ENCODE peak calls at places on chromosomes 13 and 19, in nine cellular contexts. J, N, S, M, K, U, Z, B and F are unnamed samples.

GRCh38 chr13:101492251-101492910 is 39.9 kb downstream of the ITGBL1 start:
- DNase-seq in K (peak; percentile 71), M (no peak), B (no peak), N (peak; percentile 2), S (no peak), U (no peak), Z (no peak), J (peak; percentile 2), F (no peak)

GRCh38 chr13:49935171-49936084 is 712 bp downstream of the SPRYD7 start:
- DNase-seq in Z (peak; percentile 13), S (peak; percentile 65), B (peak; percentile 13), U (no peak), K (peak; percentile 70), M (no peak), N (peak; percentile 46), J (peak; percentile 67), F (peak; percentile 58)

GRCh38 chr19:11131471-11131870 is 24.1 kb downstream of the SPC24 start:
- DNase-seq in N (no peak), M (no peak), J (no peak), K (no peak), B (no peak), U (no peak), Z (no peak), S (peak; percentile 34), F (no peak)

GRCh38 chr19:18099623-18099995 is 2.0 kb downstream of the MAST3 start:
- DNase-seq in M (no peak), S (peak; percentile 32), U (no peak), B (no peak), Z (no peak), J (no peak), K (no peak), N (no peak), F (no peak)

GRCh38 chr19:4689403-4689802 is 19.3 kb upstream of the MYDGF start:
- DNase-seq in K (no peak), Z (no peak), M (no peak), J (no peak), N (no peak), U (no peak), S (no peak), B (no peak), F (no peak)

GRCh38 chr19:33303791-33304759 is 1.7 kb upstream of the CEBPA start:
- DNase-seq in N (no peak), K (no peak), U (no peak), Z (no peak), S (no peak), B (no peak), M (peak; percentile 72), J (peak; percentile 14), F (no peak)

GRCh38 chr13:41052441-41052840 is 8.9 kb upstream of the WBP4 start:
- DNase-seq in B (no peak), S (no peak), Z (no peak), N (no peak), U (no peak), J (no peak), K (no peak), M (no peak), F (no peak)

GRCh38 chr13:97257800-97258799 is 36.0 kb downstream of the MBNL2 start:
- DNase-seq in M (peak; percentile 86), B (peak; percentile 61), Z (no peak), K (peak; percentile 96), N (no peak), U (peak; percentile 77), S (peak; percentile 100), J (peak; percentile 96), F (no peak)

GRCh38 chr19:30076751-30077670 is 135.0 kb downstream of the URI1 start:
- DNase-seq in N (no peak), S (no peak), U (no peak), K (no peak), J (no peak), Z (no peak), B (no peak), M (peak; percentile 21), F (peak; percentile 32)

GRCh38 chr19:46256855-46257254 is 27.3 kb downstream of the IGFL1 start:
- DNase-seq in K (no peak), U (no peak), N (no peak), S (peak; percentile 50), J (peak; percentile 33), Z (no peak), B (no peak), M (no peak), F (no peak)

GRCh38 chr13:27663947-27664346 is 42.3 kb downstream of the POLR1D start:
- DNase-seq in N (no peak), Z (no peak), K (no peak), J (no peak), S (no peak), U (no peak), M (no peak), B (no peak), F (no peak)

GRCh38 chr13:99290890-99291289 is 16.3 kb downstream of the GPR183 start:
- DNase-seq in S (no peak), Z (no peak), B (no peak), U (no peak), N (no peak), K (no peak), M (no peak), J (no peak), F (no peak)

GRCh38 chr13:29946093-29946492 is 95.7 kb upstream of the UBL3 start:
- DNase-seq in U (no peak), J (no peak), S (peak; percentile 27), N (no peak), K (no peak), M (no peak), B (no peak), Z (no peak), F (no peak)
- H3K36me3 ChIP-seq in U (no peaks in the 10 kb centered on the region), J (no peaks in the 10 kb centered on the region), S (no peaks in the 10 kb centered on the region), N (no peaks in the 10 kb centered on the region), K (no peaks in the 10 kb centered on the region), M (no peaks in the 10 kb centered on the region), B (no peaks in the 10 kb centered on the region), Z (no peaks in the 10 kb centered on the region), F (no peaks in the 10 kb centered on the region)

GRCh38 chr13:48320396-48320790 is 16.8 kb downstream of the RB1 start:
- DNase-seq in M (no peak), S (no peak), K (no peak), J (no peak), N (no peak), B (no peak), Z (no peak), U (no peak), F (peak; percentile 6)

GRCh38 chr13:48319458-48320395 is 16.2 kb downstream of the RB1 start:
- DNase-seq in Z (no peak), B (no peak), M (no peak), J (no peak), K (no peak), N (no peak), U (no peak), S (no peak), F (peak; percentile 19)

GRCh38 chr13:48318714-48319457 is 15.3 kb downstream of the RB1 start:
- DNase-seq in M (peak; percentile 53), U (no peak), N (no peak), J (peak; percentile 20), K (no peak), Z (no peak), S (no peak), B (no peak), F (peak; percentile 39)

GRCh38 chr13:48322294-48322693 is 18.7 kb downstream of the RB1 start:
- DNase-seq in J (no peak), B (no peak), M (no peak), N (no peak), S (no peak), K (no peak), Z (no peak), U (no peak), F (no peak)

GRCh38 chr13:48320906-48321510 is 17.5 kb downstream of the RB1 start:
- DNase-seq in M (no peak), B (no peak), Z (no peak), J (no peak), K (no peak), N (no peak), U (no peak), S (no peak), F (no peak)
- H3K4me3 ChIP-seq in M (peak overlapping the region; percentile 13), B (peak overlapping the region; percentile 39), Z (peak overlapping the region; percentile 54), J (no peak overlapping the region), K (no peak overlapping the region), N (no peak overlapping the region), U (peak overlapping the region; percentile 0), S (no peak overlapping the region), F (no peak overlapping the region)

DNA sequence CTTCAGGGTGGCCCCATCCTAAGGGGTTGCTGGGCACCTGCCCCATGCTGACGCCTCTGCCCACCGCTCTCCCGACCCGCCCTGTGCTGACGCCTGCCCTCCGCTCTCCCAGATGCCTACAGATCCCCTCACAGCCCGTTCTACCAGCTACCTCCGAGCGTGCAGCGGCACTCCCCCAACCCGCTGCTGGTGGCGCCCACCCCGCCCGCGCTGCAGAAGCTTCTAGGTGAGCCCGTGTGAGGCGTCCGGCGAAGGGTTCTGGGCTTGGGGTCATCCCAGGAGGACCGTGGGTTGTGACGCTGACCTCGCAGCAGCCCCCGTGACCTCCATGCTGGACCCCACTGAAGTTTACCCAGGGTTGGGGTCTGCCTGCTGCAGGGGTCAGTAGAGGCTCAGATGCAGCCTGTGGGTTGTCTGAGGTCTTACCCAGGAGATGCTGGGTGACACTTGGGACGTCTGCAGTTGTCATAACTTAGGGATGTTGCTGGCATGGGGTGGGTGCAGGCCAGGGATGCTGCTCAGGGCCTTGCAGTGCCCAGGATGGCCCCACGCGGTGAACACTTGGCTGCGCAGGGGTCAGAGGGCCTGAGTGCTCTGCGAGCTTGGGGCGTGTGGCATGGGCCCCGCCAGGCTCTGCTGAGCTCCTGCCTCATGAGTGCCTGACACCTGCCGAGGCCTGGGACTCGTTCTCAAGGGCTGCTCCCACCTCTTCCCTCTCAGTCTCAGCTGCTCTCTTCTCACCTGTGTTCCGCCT is 25.0 kb downstream of the PLEKHJ1 start:
- DNase-seq in S (no peak), U (no peak), B (no peak), Z (no peak), K (no peak), J (no peak), N (no peak), M (no peak), F (no peak)
- H3K36me3 ChIP-seq in S (no peaks in the 10 kb centered on the region), U (no peaks in the 10 kb centered on the region), B (peaks cover 18% of the 10 kb centered on the region), Z (peaks cover 2% of the 10 kb centered on the region), K (peaks cover 54% of the 10 kb centered on the region), J (peaks cover 21% of the 10 kb centered on the region), N (peaks cover 100% of the 10 kb centered on the region), M (no peaks in the 10 kb centered on the region), F (peaks cover 17% of the 10 kb centered on the region)

GRCh38 chr13:57631607-57632275 is at the start of gene PCDH17:
- DNase-seq in S (no peak), Z (no peak), U (peak; percentile 40), N (peak; percentile 54), J (peak; percentile 51), B (no peak), M (peak; percentile 53), K (peak; percentile 74), F (no peak)

GRCh38 chr13:57633950-57634828 is 2.6 kb downstream of the PCDH17 start:
- DNase-seq in K (peak; percentile 45), J (no peak), B (no peak), N (no peak), S (no peak), M (no peak), Z (no peak), U (no peak), F (no peak)

GRCh38 chr13:57634829-57635165 is 3.3 kb downstream of the PCDH17 start:
- DNase-seq in K (no peak), N (no peak), J (no peak), U (peak; percentile 17), Z (no peak), B (no peak), M (peak; percentile 47), S (no peak), F (no peak)

GRCh38 chr13:57632276-57633140 is 964 bp downstream of the PCDH17 start:
- DNase-seq in S (no peak), M (peak; percentile 46), J (peak; percentile 12), N (no peak), K (peak; percentile 51), Z (no peak), B (no peak), U (no peak), F (no peak)

GRCh38 chr13:57633141-57633949 is 1.8 kb downstream of the PCDH17 start:
- DNase-seq in Z (no peak), B (no peak), M (peak; percentile 74), S (no peak), J (peak; percentile 10), K (peak; percentile 50), N (no peak), U (peak; percentile 30), F (peak; percentile 23)
- H3K4me3 ChIP-seq in Z (no peak overlapping the region), B (peak overlapping the region; percentile 60), M (peak overlapping the region; percentile 67), S (no peak overlapping the region), J (peak overlapping the region; percentile 71), K (no peak overlapping the region), N (peak overlapping the region; percentile 84), U (peak overlapping the region; percentile 16), F (no peak overlapping the region)